ENCODE peak calls at places on chromosomes 5 and 9, in five cellular contexts. V is effector memory CD8-positive, alpha-beta T cell; F is dermis blood vessel endothelial cell; T is ELR; H is stimulated activated CD4-positive, alpha-beta T cell treated with anti-CD3 and anti-CD28 coated beads, Interleukin-1b, Interleukin-23, amount 100 ng/mL, for 4 hours. R is an unnamed sample.
A peak's percentile ranks its signal among the peaks of the same experiment; 100 is the strongest.

GRCh38 chr9:116078640-116079039 is 75.0 kb upstream of the PAPPA start:
- DNase-seq in V (no peak), F (no peak), T (no peak), H (no peak), R (no peak)

GRCh38 chr5:2131826-2132496 is 249.2 kb upstream of the IRX4 start:
- DNase-seq in V (no peak), F (no peak), T (no peak), H (no peak), R (no peak)

GRCh38 chr9:138003485-138004190 is 126.1 kb downstream of the CACNA1B start:
- DNase-seq in V (no peak), F (no peak), T (no peak), H (no peak), R (no peak)

GRCh38 chr9:93587651-93588347 is 11.4 kb downstream of the PHF2 start:
- DNase-seq in V (no peak), F (peak; percentile 37), T (peak; percentile 21), H (no peak), R (no peak)

GRCh38 chr5:59540366-59540765 is 353.2 kb downstream of the PDE4D start:
- DNase-seq in V (no peak), F (peak; percentile 56), T (no peak), H (no peak), R (no peak)

GRCh38 chr9:125297917-125298316 is 36.3 kb downstream of the GAPVD1 start:
- DNase-seq in V (no peak), F (peak; percentile 10), T (no peak), H (no peak), R (no peak)

GRCh38 chr5:120088831-120089230 is 375.3 kb upstream of the PRR16 start:
- DNase-seq in V (no peak), F (no peak), T (no peak), H (no peak), R (no peak)

GRCh38 chr5:133969654-133970324 is 1.4 kb upstream of the C5orf15 start:
- DNase-seq in V (no peak), F (no peak), T (peak; percentile 37), H (no peak), R (no peak)

GRCh38 chr5:138990986-138991645 is 116.0 kb upstream of the LRRTM2 start:
- DNase-seq in V (no peak), F (no peak), T (no peak), H (no peak), R (no peak)

GRCh38 chr5:125549322-125549871 is 803.0 kb upstream of the ZNF608 start:
- DNase-seq in V (no peak), F (peak; percentile 61), T (no peak), H (no peak), R (no peak)

GRCh38 chr5:123474238-123474637 is 37.7 kb upstream of the CSNK1G3 start:
- DNase-seq in V (no peak), F (no peak), T (no peak), H (no peak), R (no peak)

GRCh38 chr9:90504486-90504885 is 138.1 kb downstream of the DIRAS2 start:
- DNase-seq in V (no peak), F (no peak), T (no peak), H (no peak), R (no peak)

GRCh38 chr5:16585028-16585667 is 31.6 kb downstream of the RETREG1 start:
- DNase-seq in V (no peak), F (peak; percentile 14), T (peak; percentile 17), H (no peak), R (no peak)

GRCh38 chr9:6680797-6681146 is 35.2 kb upstream of the GLDC start:
- DNase-seq in V (no peak), F (peak; percentile 80), T (peak; percentile 70), H (peak; percentile 55), R (peak; percentile 83)

GRCh38 chr9:127059648-127060365 is 62.6 kb downstream of the ANGPTL2 start:
- DNase-seq in V (no peak), F (no peak), T (no peak), H (no peak), R (no peak)

GRCh38 chr5:155727512-155728145 is 599.3 kb upstream of the SGCD start:
- DNase-seq in V (no peak), F (no peak), T (no peak), H (no peak), R (no peak)

R was measured in NK-92 treated with Interleukin-12 subunit alpha and Interleukin-12 subunit beta, amount 100 ng/mL, for 24 hours.